ENCODE peak calls at places on chromosomes 3 and 15, in six cellular contexts. D, O, M, A, U and T are unnamed samples.

GRCh38 chr3:46490338-46491084 is 7.3 kb upstream of the RTP3 start:
- DNase-seq in A (no peak), O (peak; percentile 8), D (no peak), M (no peak), U (no peak), T (peak; percentile 73)

GRCh38 chr3:3065876-3066275 is 44.3 kb downstream of the IL5RA start:
- DNase-seq in D (no peak), O (no peak), M (no peak), U (no peak), A (no peak), T (no peak)

GRCh38 chr15:48641416-48641815 is 4.1 kb downstream of the FBN1 start:
- DNase-seq in A (peak; percentile 42), U (no peak), D (peak; percentile 64), O (no peak), M (no peak), T (peak; percentile 12)

GRCh38 chr15:28873585-28874139 is 12.1 kb upstream of the APBA2 start:
- DNase-seq in A (peak; percentile 51), O (no peak), M (no peak), U (no peak), D (no peak), T (no peak)

GRCh38 chr3:168095611-168096209 is at the start of gene GOLIM4:
- DNase-seq in O (peak; percentile 92), A (peak; percentile 95), U (peak; percentile 90), D (peak; percentile 97), M (peak; percentile 94), T (peak; percentile 98)

GRCh38 chr15:28255965-28256364 is 66.0 kb downstream of the HERC2 start:
- DNase-seq in U (no peak), O (no peak), D (no peak), M (no peak), A (no peak), T (no peak)

GRCh38 chr3:95923496-95924210 is 890.7 kb upstream of the EPHA6 start:
- DNase-seq in D (peak; percentile 78), O (no peak), A (no peak), U (no peak), M (no peak), T (no peak)

GRCh38 chr3:41202834-41203345 is 3.6 kb downstream of the CTNNB1 start:
- DNase-seq in O (no peak), D (peak; percentile 71), M (peak; percentile 43), U (no peak), A (peak; percentile 49), T (peak; percentile 40)

GRCh38 chr15:63856711-63857458 is 23.1 kb upstream of the HERC1 start:
- DNase-seq in O (no peak), U (no peak), M (no peak), D (peak; percentile 86), A (no peak), T (no peak)

GRCh38 chr15:71559616-71560015 is 250.7 kb upstream of the NR2E3 start:
- DNase-seq in D (no peak), M (no peak), U (no peak), O (no peak), A (no peak), T (no peak)

GRCh38 chr15:45448516-45448915 is 70.2 kb upstream of the GATM start:
- DNase-seq in A (no peak), U (no peak), O (no peak), M (no peak), D (no peak), T (no peak)

GRCh38 chr15:30917675-30918074 is 14.0 kb downstream of the FAN1 start:
- DNase-seq in M (no peak), A (no peak), D (no peak), U (no peak), O (no peak), T (no peak)

GRCh38 chr3:187210555-187211327 is 13.5 kb downstream of the RTP1 start:
- DNase-seq in D (no peak), U (peak; percentile 24), M (no peak), O (no peak), A (no peak), T (no peak)

GRCh38 chr3:56976666-56977560 is 83.6 kb upstream of the SPATA12 start:
- DNase-seq in D (peak; percentile 59), O (no peak), M (no peak), U (no peak), A (peak; percentile 82), T (peak; percentile 11)

GRCh38 chr3:45368382-45368781 is 20.0 kb upstream of the LARS2 start:
- DNase-seq in D (no peak), M (no peak), A (no peak), O (no peak), U (no peak), T (no peak)

GRCh38 chr3:101836160-101836559 is 13.2 kb upstream of the NFKBIZ start:
- DNase-seq in M (no peak), U (no peak), O (no peak), A (no peak), D (no peak), T (no peak)

GRCh38 chr3:180229113-180229512 is 192.4 kb upstream of the PEX5L start:
- DNase-seq in O (no peak), A (no peak), M (no peak), U (no peak), D (no peak), T (peak; percentile 1)

GRCh38 chr3:45976191-45977091 is 19.2 kb downstream of the FYCO1 start:
- DNase-seq in M (no peak), U (no peak), D (peak; percentile 21), A (no peak), O (no peak), T (no peak)

GRCh38 chr3:23292432-23292831 is 89.3 kb downstream of the UBE2E2 start:
- DNase-seq in D (no peak), A (no peak), U (no peak), M (no peak), O (no peak), T (no peak)

GRCh38 chr3:170999737-171000242 is 26.7 kb downstream of the SLC2A2 start:
- DNase-seq in D (peak; percentile 95), A (no peak), M (peak; percentile 52), O (no peak), U (no peak), T (peak; percentile 12)

GRCh38 chr15:59295742-59296090 is 77.0 kb downstream of the MYO1E start:
- DNase-seq in O (no peak), M (no peak), D (no peak), A (no peak), U (no peak), T (no peak)

GRCh38 chr3:45841701-45842491 is at the start of gene LZTFL1:
- DNase-seq in U (peak; percentile 85), A (peak; percentile 90), D (peak; percentile 95), O (peak; percentile 88), M (peak; percentile 93), T (peak; percentile 96)

GRCh38 chr3:185656321-185656840 is 70.3 kb downstream of the SENP2 start:
- DNase-seq in D (peak; percentile 95), M (no peak), U (no peak), O (no peak), A (no peak), T (no peak)

GRCh38 chr3:12479919-12480425 is 4.3 kb upstream of the TSEN2 start:
- DNase-seq in A (peak; percentile 75), D (peak; percentile 44), M (peak; percentile 66), O (peak; percentile 64), U (peak; percentile 76), T (peak; percentile 67)

GRCh38 chr3:112654979-112655378 is 14.0 kb upstream of the CCDC80 start:
- DNase-seq in M (no peak), A (no peak), D (no peak), U (no peak), O (no peak), T (no peak)

GRCh38 chr3:185709241-185709955 is 115.4 kb downstream of the IGF2BP2 start:
- DNase-seq in U (no peak), D (no peak), A (no peak), O (peak; percentile 31), M (no peak), T (no peak)

GRCh38 chr3:72100626-72101187 is 315.8 kb upstream of the PROK2 start:
- DNase-seq in O (peak; percentile 89), U (peak; percentile 65), M (no peak), D (no peak), A (peak; percentile 87), T (peak; percentile 90)

GRCh38 chr3:29284578-29284977 is 3.7 kb downstream of the RBMS3 start:
- DNase-seq in M (no peak), O (no peak), U (no peak), D (peak; percentile 34), A (no peak), T (no peak)

GRCh38 chr15:75203017-75203907 is 1.6 kb downstream of the C15orf39 start:
- DNase-seq in U (no peak), A (peak; percentile 38), M (no peak), D (peak; percentile 50), O (peak; percentile 67), T (peak; percentile 53)

GRCh38 chr3:105555206-105555605 is 188.5 kb downstream of the ALCAM start:
- DNase-seq in U (no peak), M (no peak), A (no peak), D (no peak), O (no peak), T (no peak)

GRCh38 chr3:8970971-8971589 is 7.8 kb upstream of the RAD18 start:
- DNase-seq in O (peak; percentile 83), U (peak; percentile 80), M (peak; percentile 54), A (peak; percentile 69), D (peak; percentile 60), T (peak; percentile 68)

GRCh38 chr3:100603449-100603848 is 6.0 kb upstream of the ADGRG7 start:
- DNase-seq in O (no peak), D (peak; percentile 13), A (peak; percentile 40), M (peak; percentile 38), U (no peak), T (peak; percentile 14)
- TF ChIP-seq MAX in O (no peak), D (no peak), A (no peak), M (no peak), U (no peak), T (no peak)

GRCh38 chr3:16249336-16249735 is 15.4 kb downstream of the DPH3 start:
- DNase-seq in U (peak; percentile 57), D (peak; percentile 19), A (peak; percentile 37), O (peak; percentile 78), M (no peak), T (peak; percentile 51)
- TF ChIP-seq CTCF in U (peak; percentile 53), D (peak; percentile 56), A (peak; percentile 66), O (peak; percentile 86), M (peak; percentile 54), T (peak; percentile 61)

GRCh38 chr3:52245322-52246263 is at the start of gene PPM1M:
- DNase-seq in M (no peak), O (peak; percentile 83), U (peak; percentile 83), D (peak; percentile 51), A (peak; percentile 90), T (peak; percentile 37)
- H3K4me3 ChIP-seq in M (peak within 1 kb of the TSS; percentile 44), O (peak within 1 kb of the TSS; percentile 58), U (peak within 1 kb of the TSS; percentile 38), D (no peak within 1 kb of the TSS), A (peak within 1 kb of the TSS; percentile 57), T (no peak within 1 kb of the TSS)

DNA sequence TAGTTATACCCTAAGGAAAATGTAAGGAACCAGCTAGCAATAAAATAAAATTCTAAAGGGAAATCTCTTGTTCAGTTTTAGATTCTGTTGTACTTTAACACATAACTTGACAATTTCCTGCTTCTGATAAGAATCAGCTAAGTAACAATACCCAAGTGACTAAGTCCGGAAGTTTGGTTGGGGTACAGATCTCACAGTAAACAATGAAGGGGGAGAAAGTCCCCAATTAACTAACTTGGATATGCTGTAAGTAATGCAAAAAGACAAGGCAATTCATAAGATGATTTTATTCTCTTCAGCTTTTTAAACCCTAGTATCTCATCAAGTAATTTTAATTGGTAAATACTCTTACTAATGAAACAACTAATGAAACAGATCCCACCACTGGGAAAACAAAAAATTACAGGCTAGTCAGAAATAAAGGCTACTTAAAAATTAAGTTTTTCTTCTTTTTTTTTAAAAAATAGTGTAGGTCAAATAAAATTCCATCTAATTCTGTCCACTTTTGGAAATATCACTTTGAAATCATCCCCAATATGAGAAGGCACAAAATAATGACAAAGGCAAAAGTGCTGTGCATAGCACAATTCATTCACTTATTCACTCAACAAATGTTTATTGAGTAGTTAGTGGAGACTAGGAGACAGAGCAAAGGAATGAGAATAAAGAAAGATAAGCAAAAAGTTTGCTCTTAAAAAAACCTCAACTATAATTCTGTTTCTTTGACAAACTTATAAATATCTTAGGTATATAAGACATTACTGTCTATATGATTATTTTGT is 37.8 kb upstream of the IL20RB start:
- DNase-seq in U (no peak), O (no peak), M (no peak), D (peak; percentile 92), A (no peak), T (peak; percentile 37)
- TF ChIP-seq MAX in U (no peak), O (no peak), M (no peak), D (no peak), A (no peak), T (no peak)